ENCODE peak calls at places on chromosomes 16 and 17, in eight cellular contexts. One of them, this sample, is unnamed. For H3K9me3, the result is how much of the 10 kb centered on the place peaks cover.

GRCh38 chr16:70577256-70577698 is 53.7 kb downstream of the SF3B3 start:
- DNase-seq in HCT116: peak
- DNase-seq in fibroblast of lung: peak
- DNase-seq in PC-9: peak
- DNase-seq in neural progenitor cell: no peak
- DNase-seq in IMR-90: peak
- DNase-seq in OCI-LY7: no peak
- DNase-seq in osteoblast: peak
- DNase-seq in this sample: peak

GRCh38 chr17:79732804-79733691 is 2.3 kb downstream of the ENPP7 start:
- DNase-seq in HCT116: no peak
- DNase-seq in fibroblast of lung: no peak
- DNase-seq in PC-9: no peak
- DNase-seq in neural progenitor cell: no peak
- DNase-seq in IMR-90: no peak
- DNase-seq in OCI-LY7: peak
- DNase-seq in osteoblast: peak
- DNase-seq in this sample: no peak

GRCh38 chr17:9241774-9242496 is 220.6 kb downstream of the NTN1 start:
- DNase-seq in HCT116: no peak
- DNase-seq in fibroblast of lung: no peak
- DNase-seq in PC-9: no peak
- DNase-seq in neural progenitor cell: no peak
- DNase-seq in IMR-90: no peak
- DNase-seq in OCI-LY7: no peak
- DNase-seq in osteoblast: no peak
- DNase-seq in this sample: no peak

GRCh38 chr17:55601874-55602364 is 90.7 kb upstream of the SMIM36 start:
- DNase-seq in HCT116: peak
- DNase-seq in fibroblast of lung: no peak
- DNase-seq in PC-9: peak
- DNase-seq in neural progenitor cell: peak
- DNase-seq in IMR-90: peak
- DNase-seq in OCI-LY7: peak
- DNase-seq in osteoblast: peak
- DNase-seq in this sample: peak

GRCh38 chr16:14289692-14290340 is 218.7 kb downstream of the MRTFB start:
- DNase-seq in HCT116: peak
- DNase-seq in fibroblast of lung: no peak
- DNase-seq in PC-9: peak
- DNase-seq in neural progenitor cell: peak
- DNase-seq in IMR-90: peak
- DNase-seq in OCI-LY7: peak
- DNase-seq in osteoblast: no peak
- DNase-seq in this sample: peak

GRCh38 chr17:42544874-42545283 is 7.8 kb upstream of the HSD17B1 start:
- DNase-seq in HCT116: no peak
- DNase-seq in fibroblast of lung: no peak
- DNase-seq in PC-9: no peak
- DNase-seq in neural progenitor cell: no peak
- DNase-seq in IMR-90: no peak
- DNase-seq in OCI-LY7: no peak
- DNase-seq in osteoblast: no peak
- DNase-seq in this sample: no peak

GRCh38 chr16:69396187-69397061 is 10.6 kb upstream of the TERF2 start:
- DNase-seq in HCT116: peak
- DNase-seq in fibroblast of lung: peak
- DNase-seq in PC-9: peak
- DNase-seq in neural progenitor cell: peak
- DNase-seq in IMR-90: peak
- DNase-seq in OCI-LY7: peak
- DNase-seq in osteoblast: no peak
- DNase-seq in this sample: peak

GRCh38 chr16:73956592-73957495 is 339.8 kb upstream of the PSMD7 start:
- DNase-seq in HCT116: peak
- DNase-seq in fibroblast of lung: peak
- DNase-seq in PC-9: no peak
- DNase-seq in neural progenitor cell: peak
- DNase-seq in IMR-90: peak
- DNase-seq in OCI-LY7: peak
- DNase-seq in osteoblast: peak
- DNase-seq in this sample: peak

GRCh38 chr17:38730526-38731379 is 612 bp downstream of the CISD3 start:
- DNase-seq in HCT116: no peak
- DNase-seq in fibroblast of lung: peak
- DNase-seq in PC-9: peak
- DNase-seq in neural progenitor cell: peak
- DNase-seq in IMR-90: peak
- DNase-seq in OCI-LY7: peak
- DNase-seq in osteoblast: no peak
- DNase-seq in this sample: peak

GRCh38 chr17:70187383-70187782 is 18.1 kb downstream of the KCNJ2 start:
- DNase-seq in HCT116: no peak
- DNase-seq in fibroblast of lung: peak
- DNase-seq in PC-9: no peak
- DNase-seq in neural progenitor cell: no peak
- DNase-seq in IMR-90: peak
- DNase-seq in OCI-LY7: no peak
- DNase-seq in osteoblast: peak
- DNase-seq in this sample: peak

GRCh38 chr17:28598389-28598788 is 436 bp downstream of the SPAG5 start:
- DNase-seq in HCT116: no peak
- DNase-seq in fibroblast of lung: no peak
- DNase-seq in PC-9: no peak
- DNase-seq in neural progenitor cell: no peak
- DNase-seq in IMR-90: no peak
- DNase-seq in OCI-LY7: peak
- DNase-seq in osteoblast: no peak
- DNase-seq in this sample: no peak

GRCh38 chr17:6995500-6996255 is at the start of gene ALOX12:
- DNase-seq in HCT116: no peak
- DNase-seq in fibroblast of lung: peak
- DNase-seq in PC-9: no peak
- DNase-seq in neural progenitor cell: peak
- DNase-seq in IMR-90: no peak
- DNase-seq in OCI-LY7: no peak
- DNase-seq in osteoblast: no peak
- DNase-seq in this sample: peak

GRCh38 chr16:7946142-7946541 is 613.5 kb downstream of the RBFOX1 start:
- DNase-seq in HCT116: no peak
- DNase-seq in fibroblast of lung: no peak
- DNase-seq in PC-9: no peak
- DNase-seq in neural progenitor cell: no peak
- DNase-seq in IMR-90: no peak
- DNase-seq in OCI-LY7: no peak
- DNase-seq in osteoblast: no peak
- DNase-seq in this sample: no peak

GRCh38 chr16:12417830-12418229 is 385.9 kb downstream of the CPPED1 start:
- DNase-seq in HCT116: no peak
- DNase-seq in fibroblast of lung: no peak
- DNase-seq in PC-9: no peak
- DNase-seq in neural progenitor cell: no peak
- DNase-seq in IMR-90: no peak
- DNase-seq in OCI-LY7: no peak
- DNase-seq in osteoblast: no peak
- DNase-seq in this sample: no peak
- H3K4me2 ChIP-seq in HCT116: no peak
- H3K4me2 ChIP-seq in fibroblast of lung: no peak
- H3K4me2 ChIP-seq in PC-9: no peak
- H3K4me2 ChIP-seq in neural progenitor cell: no peak
- H3K4me2 ChIP-seq in IMR-90: no peak
- H3K4me2 ChIP-seq in OCI-LY7: no peak
- H3K4me2 ChIP-seq in osteoblast: no peak
- H3K4me2 ChIP-seq in this sample: no peak

GRCh38 chr16:86165479-86165878 is 266.5 kb downstream of the IRF8 start:
- DNase-seq in HCT116: no peak
- DNase-seq in fibroblast of lung: no peak
- DNase-seq in PC-9: no peak
- DNase-seq in neural progenitor cell: no peak
- DNase-seq in IMR-90: no peak
- DNase-seq in OCI-LY7: no peak
- DNase-seq in osteoblast: no peak
- DNase-seq in this sample: no peak
- H3K9me3 ChIP-seq in HCT116: under half
- H3K9me3 ChIP-seq in fibroblast of lung: under half
- H3K9me3 ChIP-seq in PC-9: under half
- H3K9me3 ChIP-seq in neural progenitor cell: under half
- H3K9me3 ChIP-seq in IMR-90: under half
- H3K9me3 ChIP-seq in OCI-LY7: under half
- H3K9me3 ChIP-seq in osteoblast: under half
- H3K9me3 ChIP-seq in this sample: under half

GRCh38 chr17:72555052-72555451 is 434.2 kb downstream of the SOX9 start:
- DNase-seq in HCT116: no peak
- DNase-seq in fibroblast of lung: no peak
- DNase-seq in PC-9: no peak
- DNase-seq in neural progenitor cell: no peak
- DNase-seq in IMR-90: no peak
- DNase-seq in OCI-LY7: no peak
- DNase-seq in osteoblast: no peak
- DNase-seq in this sample: no peak

GRCh38 chr17:72556944-72557826 is 436.4 kb downstream of the SOX9 start:
- DNase-seq in HCT116: peak
- DNase-seq in fibroblast of lung: peak
- DNase-seq in PC-9: peak
- DNase-seq in neural progenitor cell: peak
- DNase-seq in IMR-90: peak
- DNase-seq in OCI-LY7: peak
- DNase-seq in osteoblast: peak
- DNase-seq in this sample: peak

GRCh38 chr17:72558971-72559476 is 438.2 kb downstream of the SOX9 start:
- DNase-seq in HCT116: no peak
- DNase-seq in fibroblast of lung: no peak
- DNase-seq in PC-9: no peak
- DNase-seq in neural progenitor cell: no peak
- DNase-seq in IMR-90: no peak
- DNase-seq in OCI-LY7: no peak
- DNase-seq in osteoblast: no peak
- DNase-seq in this sample: no peak

GRCh38 chr17:72553051-72553755 is 432.4 kb downstream of the SOX9 start:
- DNase-seq in HCT116: no peak
- DNase-seq in fibroblast of lung: no peak
- DNase-seq in PC-9: no peak
- DNase-seq in neural progenitor cell: no peak
- DNase-seq in IMR-90: no peak
- DNase-seq in OCI-LY7: no peak
- DNase-seq in osteoblast: no peak
- DNase-seq in this sample: no peak

GRCh38 chr17:72554508-72554907 is 433.7 kb downstream of the SOX9 start:
- DNase-seq in HCT116: no peak
- DNase-seq in fibroblast of lung: no peak
- DNase-seq in PC-9: no peak
- DNase-seq in neural progenitor cell: no peak
- DNase-seq in IMR-90: no peak
- DNase-seq in OCI-LY7: no peak
- DNase-seq in osteoblast: no peak
- DNase-seq in this sample: no peak
- H2AFZ ChIP-seq in HCT116: no peak
- H2AFZ ChIP-seq in fibroblast of lung: no peak
- H2AFZ ChIP-seq in PC-9: no peak
- H2AFZ ChIP-seq in neural progenitor cell: no peak
- H2AFZ ChIP-seq in IMR-90: no peak
- H2AFZ ChIP-seq in OCI-LY7: no peak
- H2AFZ ChIP-seq in osteoblast: no peak
- H2AFZ ChIP-seq in this sample: no peak

GRCh38 chr16:46836521-46837292 is 5.7 kb upstream of the C16orf87 start:
- DNase-seq in HCT116: no peak
- DNase-seq in fibroblast of lung: no peak
- DNase-seq in PC-9: no peak
- DNase-seq in neural progenitor cell: no peak
- DNase-seq in IMR-90: no peak
- DNase-seq in OCI-LY7: no peak
- DNase-seq in osteoblast: no peak
- DNase-seq in this sample: no peak
- H3K4me2 ChIP-seq in HCT116: no peak
- H3K4me2 ChIP-seq in fibroblast of lung: no peak
- H3K4me2 ChIP-seq in PC-9: no peak
- H3K4me2 ChIP-seq in neural progenitor cell: no peak
- H3K4me2 ChIP-seq in IMR-90: no peak
- H3K4me2 ChIP-seq in OCI-LY7: peak
- H3K4me2 ChIP-seq in osteoblast: no peak
- H3K4me2 ChIP-seq in this sample: no peak

DNA sequence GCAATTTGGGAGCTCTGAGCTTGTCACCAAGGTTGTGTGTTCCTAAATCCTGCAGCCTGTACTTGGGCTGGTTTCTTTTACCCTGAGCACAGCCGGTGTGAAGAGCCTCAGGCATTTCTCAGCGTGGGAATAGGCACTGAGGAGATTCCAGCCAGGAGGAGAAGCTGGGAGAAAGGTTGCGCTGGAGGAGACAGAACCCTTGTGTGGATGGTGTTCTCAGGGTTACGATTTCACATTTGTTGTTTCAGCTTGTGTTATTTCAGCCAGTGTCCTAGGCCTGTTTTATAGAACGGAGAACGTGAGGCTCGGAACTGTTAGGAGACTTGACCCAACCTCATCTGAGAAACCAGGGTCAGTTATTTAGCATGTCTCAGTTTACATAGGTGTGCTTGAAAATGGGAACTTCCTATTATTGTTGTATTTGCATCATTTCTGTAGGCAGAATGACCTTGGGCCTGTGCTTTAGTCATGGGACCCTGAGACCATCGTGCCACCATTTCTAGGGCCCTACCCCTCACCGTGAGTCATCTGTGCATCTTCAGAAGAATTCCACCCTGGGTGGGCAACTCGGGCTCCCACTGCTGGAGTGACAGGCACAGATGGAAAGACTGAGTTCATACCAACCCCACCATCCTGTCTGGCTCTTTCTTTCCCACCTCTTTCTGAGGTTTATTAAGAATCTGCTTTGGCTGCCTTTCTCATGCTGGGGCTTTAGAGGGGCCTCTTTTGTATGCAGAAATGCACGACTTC is 134.9 kb downstream of the MSI2 start:
- DNase-seq in HCT116: no peak
- DNase-seq in fibroblast of lung: no peak
- DNase-seq in PC-9: no peak
- DNase-seq in neural progenitor cell: no peak
- DNase-seq in IMR-90: no peak
- DNase-seq in OCI-LY7: no peak
- DNase-seq in osteoblast: no peak
- DNase-seq in this sample: no peak
- H3K9me3 ChIP-seq in HCT116: under half
- H3K9me3 ChIP-seq in fibroblast of lung: under half
- H3K9me3 ChIP-seq in PC-9: under half
- H3K9me3 ChIP-seq in neural progenitor cell: under half
- H3K9me3 ChIP-seq in IMR-90: under half
- H3K9me3 ChIP-seq in OCI-LY7: under half
- H3K9me3 ChIP-seq in osteoblast: under half
- H3K9me3 ChIP-seq in this sample: under half